ENCODE peak calls at places on chromosomes 7 and 10, in five cellular contexts. G is endodermal cell, D is brain microvascular endothelial cell, X is astrocyte of the spinal cord, R is kidney epithelial cell. Y is an unnamed sample.

GRCh38 chr7:108592633-108593277 is 23.1 kb downstream of the DNAJB9 start:
- DNase-seq in D (no peak), G (no peak), X (no peak), R (no peak), Y (peak)

GRCh38 chr7:1913290-1914282 is 243.5 kb downstream of the ELFN1 start:
- DNase-seq in R (no peak), D (no peak), X (no peak), G (no peak), Y (no peak)

GRCh38 chr7:96088579-96088978 is 233.3 kb downstream of the SLC25A13 start:
- DNase-seq in X (peak), G (no peak), R (no peak), D (peak), Y (no peak)

GRCh38 chr7:75725306-75725705 is 13.4 kb downstream of the HIP1 start:
- DNase-seq in G (no peak), R (no peak), X (no peak), D (no peak), Y (no peak)

GRCh38 chr7:53642361-53642760 is 606.9 kb downstream of the POM121L12 start:
- DNase-seq in X (peak), R (peak), D (no peak), G (no peak), Y (no peak)

GRCh38 chr10:112375721-112376577 is 2.0 kb downstream of the ACSL5 start:
- DNase-seq in D (peak), G (no peak), X (peak), R (no peak), Y (peak)

GRCh38 chr7:5476001-5476400 is 52.4 kb upstream of the TNRC18 start:
- DNase-seq in X (no peak), R (no peak), D (no peak), G (peak), Y (no peak)

GRCh38 chr10:112848868-112849267 is 101.2 kb upstream of the TCF7L2 start:
- DNase-seq in D (no peak), X (no peak), G (no peak), R (no peak), Y (no peak)

GRCh38 chr7:150923191-150923590 is 54.9 kb downstream of the KCNH2 start:
- DNase-seq in G (no peak), D (no peak), R (no peak), X (no peak), Y (peak)

GRCh38 chr7:68186072-68186471 is 1189.4 kb downstream of the TYW1 start:
- DNase-seq in X (no peak), R (no peak), D (no peak), G (no peak), Y (no peak)

GRCh38 chr7:137025469-137026175 is 157.2 kb downstream of the CHRM2 start:
- DNase-seq in R (no peak), G (no peak), D (no peak), X (peak), Y (no peak)

GRCh38 chr7:106216517-106217088 is 68.2 kb downstream of the NAMPT start:
- DNase-seq in X (peak), D (peak), G (peak), R (peak), Y (peak)

GRCh38 chr10:133318494-133319127 is 9.9 kb downstream of the ZNF511 start:
- DNase-seq in G (peak), X (peak), D (peak), R (no peak), Y (peak)

GRCh38 chr10:74150151-74151056 is at the start of gene AP3M1:
- DNase-seq in R (no peak), G (peak), X (no peak), D (no peak), Y (no peak)

GRCh38 chr7:99525713-99526440 is 21.4 kb downstream of the ZKSCAN5 start:
- DNase-seq in D (peak), R (no peak), X (no peak), G (peak), Y (peak)

GRCh38 chr10:71773221-71773971 is at the start of gene VSIR:
- DNase-seq in X (peak), D (peak), R (no peak), G (peak), Y (peak)

DNA sequence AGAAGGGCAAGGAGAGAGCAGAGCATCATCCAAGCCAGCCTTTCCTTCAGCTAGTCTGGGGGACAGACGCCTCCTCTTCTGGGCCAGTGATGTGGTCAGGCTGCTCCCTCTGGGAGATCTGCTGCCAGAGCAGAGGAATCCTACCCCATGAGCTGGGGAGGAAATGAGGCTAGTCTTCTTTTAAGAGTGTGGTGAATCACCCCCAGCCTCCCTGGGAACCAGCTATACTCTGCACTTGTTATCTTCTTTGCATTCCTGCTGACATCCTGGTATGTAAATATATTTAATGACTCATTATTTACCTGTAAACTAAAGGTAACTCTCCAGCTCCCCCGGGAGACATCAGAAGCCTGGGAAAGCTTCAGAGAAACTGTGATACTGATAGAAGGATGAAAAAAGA is 41.6 kb upstream of the EPHB6 start:
- DNase-seq in R (no peak), D (peak), X (peak), G (peak), Y (no peak)
- H3K4me3 ChIP-seq in R (no peak), D (no peak), X (no peak), G (peak), Y (no peak)

GRCh38 chr10:17031656-17032630 is 97.7 kb downstream of the CUBN start:
- DNase-seq in R (no peak), G (peak), X (no peak), D (no peak), Y (no peak)

GRCh38 chr10:17026686-17027485 is 102.7 kb downstream of the CUBN start:
- DNase-seq in X (peak), D (peak), G (peak), R (no peak), Y (peak)

GRCh38 chr10:17028843-17029580 is 100.6 kb downstream of the CUBN start:
- DNase-seq in G (peak), R (no peak), D (no peak), X (no peak), Y (no peak)

GRCh38 chr10:17033529-17034250 is 95.9 kb downstream of the CUBN start:
- DNase-seq in R (no peak), G (peak), X (no peak), D (no peak), Y (no peak)

GRCh38 chr10:17029581-17030271 is 99.9 kb downstream of the CUBN start:
- DNase-seq in X (peak), D (peak), R (no peak), G (peak), Y (peak)
- H3K4me3 ChIP-seq in X (peak), D (peak), R (no peak), G (no peak), Y (no peak)

GRCh38 chr10:118309911-118310310 is 32.2 kb downstream of the FAM204A start:
- DNase-seq in R (no peak), G (no peak), X (no peak), D (no peak), Y (no peak)

GRCh38 chr10:118307237-118307636 is 34.9 kb downstream of the FAM204A start:
- DNase-seq in R (no peak), G (no peak), D (no peak), X (no peak), Y (no peak)

GRCh38 chr10:118305730-118306129 is 36.4 kb downstream of the FAM204A start:
- DNase-seq in X (no peak), R (no peak), G (no peak), D (no peak), Y (no peak)

GRCh38 chr10:118308664-118309063 is 33.5 kb downstream of the FAM204A start:
- DNase-seq in X (no peak), D (no peak), G (peak), R (no peak), Y (no peak)

GRCh38 chr10:118307768-118308347 is 34.3 kb downstream of the FAM204A start:
- DNase-seq in X (no peak), D (no peak), R (no peak), G (no peak), Y (no peak)
- H3K4me3 ChIP-seq in X (no peak), D (no peak), R (no peak), G (no peak), Y (no peak)

GRCh38 chr7:49639808-49640207 is 133.6 kb upstream of the VWC2 start:
- DNase-seq in G (no peak), R (no peak), D (no peak), X (no peak), Y (no peak)

GRCh38 chr7:49643750-49644149 is 129.7 kb upstream of the VWC2 start:
- DNase-seq in D (no peak), R (no peak), X (no peak), G (no peak), Y (no peak)

GRCh38 chr7:49645296-49645695 is 128.1 kb upstream of the VWC2 start:
- DNase-seq in D (no peak), X (no peak), G (no peak), R (no peak), Y (no peak)

GRCh38 chr7:49644402-49645166 is 128.9 kb upstream of the VWC2 start:
- DNase-seq in R (no peak), X (no peak), D (no peak), G (no peak), Y (no peak)

DNA sequence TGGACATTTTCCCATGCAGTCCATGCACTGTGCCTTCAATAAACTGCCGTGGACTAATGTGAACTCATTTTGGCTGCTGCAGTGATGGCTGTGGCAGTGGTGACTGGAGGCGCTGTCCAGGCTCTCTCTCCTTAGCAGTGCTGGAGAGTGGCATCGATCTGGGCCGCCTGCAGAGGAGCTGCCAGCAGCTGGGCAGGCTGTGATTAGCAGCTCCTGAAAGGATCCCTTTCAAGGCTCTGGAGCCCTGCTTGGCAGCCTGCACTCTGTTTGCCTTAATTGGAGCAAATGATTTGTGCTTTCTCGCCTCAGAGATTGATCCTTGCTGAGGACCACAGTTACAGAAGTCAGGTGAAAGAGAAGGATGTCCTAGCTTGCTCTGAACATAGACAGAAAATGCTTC is 130.1 kb upstream of the VWC2 start:
- DNase-seq in G (no peak), R (no peak), X (no peak), D (no peak), Y (no peak)
- H3K4me3 ChIP-seq in G (no peak), R (no peak), X (no peak), D (no peak), Y (no peak)

GRCh38 chr10:484441-484924 is 205.0 kb downstream of the DIP2C start:
- DNase-seq in R (no peak), X (peak), D (peak), G (peak), Y (no peak)
- H3K4me3 ChIP-seq in R (peak), X (peak), D (peak), G (peak), Y (peak)

GRCh38 chr10:7408003-7408493 is 2.8 kb downstream of the SFMBT2 start:
- DNase-seq in D (no peak), G (peak), X (peak), R (no peak), Y (no peak)

GRCh38 chr10:7405637-7406036 is 5.2 kb downstream of the SFMBT2 start:
- DNase-seq in G (no peak), X (no peak), D (no peak), R (no peak), Y (no peak)

GRCh38 chr10:7407368-7408002 is 3.3 kb downstream of the SFMBT2 start:
- DNase-seq in X (no peak), R (no peak), D (no peak), G (peak), Y (no peak)

GRCh38 chr10:7408494-7409044 is 2.3 kb downstream of the SFMBT2 start:
- DNase-seq in D (no peak), G (peak), R (no peak), X (peak), Y (no peak)

DNA sequence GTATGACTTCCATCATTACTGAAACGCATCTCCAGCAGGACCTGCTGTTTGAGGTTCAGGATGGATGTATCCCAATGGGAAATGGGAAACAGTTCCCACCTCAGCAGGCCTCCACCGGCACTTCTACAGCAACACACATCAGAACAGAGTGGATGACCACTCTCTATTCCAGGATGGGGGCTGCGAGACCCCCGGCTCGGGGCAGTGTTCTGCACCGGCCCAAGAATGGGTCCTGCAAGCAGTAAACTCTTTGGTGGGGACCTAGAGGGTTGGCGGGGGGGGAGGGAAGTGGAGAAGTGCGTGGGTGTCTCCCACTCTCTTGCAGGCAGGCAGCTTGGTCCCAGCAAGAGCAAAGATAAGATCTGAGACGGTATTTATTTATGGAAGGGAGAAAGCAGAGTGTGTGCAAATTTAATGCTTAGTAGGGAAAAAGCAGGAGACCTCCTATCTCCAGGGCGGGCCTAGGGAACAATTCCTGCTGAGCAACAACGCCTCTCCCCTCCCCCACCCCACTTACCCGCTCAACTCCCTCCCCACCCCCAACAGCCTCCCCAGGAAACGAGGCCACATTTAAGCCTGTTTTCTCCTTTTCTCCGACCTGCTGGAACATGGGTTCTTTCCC is 4.0 kb downstream of the SFMBT2 start:
- DNase-seq in R (no peak), D (no peak), G (peak), X (no peak), Y (no peak)
- H3K4me3 ChIP-seq in R (no peak), D (peak), G (peak), X (no peak), Y (peak)

GRCh38 chr10:15254808-15255655 is 86.5 kb upstream of the NMT2 start:
- DNase-seq in G (peak), D (no peak), X (no peak), R (no peak), Y (peak)
- H3K4me3 ChIP-seq in G (peak), D (no peak), X (no peak), R (no peak), Y (peak)

DNA sequence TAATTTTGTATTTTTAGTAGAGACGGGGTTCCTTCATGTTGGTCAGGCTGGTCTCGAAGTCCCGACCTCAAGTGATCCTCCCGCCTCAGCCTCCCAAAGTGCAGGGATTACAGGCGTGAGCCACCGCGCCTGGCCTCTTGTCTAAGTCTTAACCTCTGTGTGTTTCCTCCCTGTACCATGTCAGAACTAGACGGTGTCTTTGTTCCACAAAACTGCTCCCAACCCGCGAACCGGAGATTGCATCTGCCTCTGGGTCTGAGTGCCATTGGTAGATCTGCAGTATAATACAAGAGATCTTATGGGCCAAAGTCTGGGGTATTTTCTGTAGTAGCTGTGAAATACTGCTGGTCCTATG is 1.3 kb upstream of the EEF1AKMT2 start:
- DNase-seq in R (no peak), G (peak), X (no peak), D (no peak), Y (no peak)
- H3K4me3 ChIP-seq in R (no peak), G (no peak), X (no peak), D (no peak), Y (no peak)

GRCh38 chr10:121597504-121598241 is 571 bp downstream of the FGFR2 start:
- DNase-seq in G (peak), D (no peak), R (no peak), X (no peak), Y (no peak)

GRCh38 chr10:121596668-121597503 is 1.4 kb downstream of the FGFR2 start:
- DNase-seq in R (no peak), G (peak), D (no peak), X (no peak), Y (peak)

GRCh38 chr10:121595321-121595805 is 2.9 kb downstream of the FGFR2 start:
- DNase-seq in R (no peak), G (no peak), X (no peak), D (no peak), Y (no peak)

GRCh38 chr10:121594623-121595320 is 3.5 kb downstream of the FGFR2 start:
- DNase-seq in X (no peak), R (no peak), D (no peak), G (no peak), Y (no peak)

GRCh38 chr10:121595806-121596667 is 2.2 kb downstream of the FGFR2 start:
- DNase-seq in R (no peak), X (no peak), D (no peak), G (peak), Y (no peak)
- H3K4me3 ChIP-seq in R (peak), X (peak), D (no peak), G (peak), Y (no peak)